ENCODE peak calls at places on chromosomes 2 and 18, in eight cellular contexts. Z is stimulated activated CD4-positive, alpha-beta T cell treated with anti-CD3 and anti-CD28 coated beads, Interleukin-2, amount 100 ng/mL, for 48 hours; J is germinal center; W is SK-N-DZ; R is NCI-H82; G is hypothalamus; S is NCI-H1436; Y is NCI-H524. I is an unnamed sample.

GRCh38 chr2:60555794-60556161 is 2.3 kb upstream of the BCL11A start:
- DNase-seq in G (no peak), W (no peak), R (peak), Z (no peak), S (no peak), J (peak), Y (no peak), I (no peak)

GRCh38 chr2:170812716-170813585 is 3.7 kb upstream of the GAD1 start:
- DNase-seq in G (no peak), Z (no peak), W (peak), S (peak), R (peak), J (peak), Y (peak), I (peak)

GRCh38 chr2:99205491-99205890 is 24.5 kb downstream of the MRPL30 start:
- DNase-seq in W (no peak), J (no peak), R (no peak), Y (no peak), Z (no peak), G (no peak), S (no peak), I (no peak)

GRCh38 chr2:28681216-28681981 is 70.2 kb upstream of the PPP1CB start:
- DNase-seq in Z (peak), S (no peak), R (no peak), G (no peak), Y (no peak), J (peak), W (no peak), I (no peak)

GRCh38 chr2:234773129-234773528 is 178.7 kb upstream of the SH3BP4 start:
- DNase-seq in Z (no peak), R (no peak), Y (no peak), J (no peak), S (no peak), W (peak), G (no peak), I (no peak)

GRCh38 chr2:46029332-46029811 is 267.8 kb upstream of the EPAS1 start:
- DNase-seq in S (no peak), Z (no peak), G (no peak), R (peak), J (no peak), W (no peak), Y (no peak), I (peak)

GRCh38 chr2:110153416-110153815 is 37.8 kb upstream of the MALL start:
- DNase-seq in Z (no peak), S (no peak), W (no peak), R (no peak), J (no peak), Y (no peak), G (no peak), I (no peak)

GRCh38 chr2:239298126-239298804 is 102.6 kb downstream of the HDAC4 start:
- DNase-seq in Y (no peak), G (no peak), Z (peak), W (no peak), S (no peak), J (no peak), R (no peak), I (no peak)

GRCh38 chr18:10006261-10006903 is 92.6 kb downstream of the VAPA start:
- DNase-seq in S (peak), Y (peak), G (no peak), Z (no peak), R (peak), J (no peak), W (peak), I (no peak)

GRCh38 chr2:180255981-180256380 is 248.9 kb upstream of the CWC22 start:
- DNase-seq in Z (no peak), G (no peak), W (peak), R (no peak), Y (no peak), S (no peak), J (no peak), I (no peak)

GRCh38 chr2:26396734-26397298 is 4.9 kb upstream of the DRC1 start:
- DNase-seq in S (no peak), J (no peak), Y (no peak), R (no peak), W (no peak), Z (peak), G (no peak), I (no peak)

GRCh38 chr18:26756556-26756955 is 109.0 kb downstream of the AQP4 start:
- DNase-seq in R (peak), Y (no peak), W (peak), S (no peak), G (no peak), Z (no peak), J (no peak), I (no peak)

GRCh38 chr2:6986251-6986893 is 69.2 kb downstream of the RNF144A start:
- DNase-seq in W (peak), R (no peak), Y (no peak), S (peak), J (no peak), G (peak), Z (no peak), I (no peak)

GRCh38 chr2:36246320-36246990 is 109.1 kb upstream of the CRIM1 start:
- DNase-seq in J (no peak), R (no peak), Z (no peak), Y (no peak), S (no peak), G (no peak), W (no peak), I (no peak)

GRCh38 chr18:37235583-37235982 is 330.0 kb downstream of the CELF4 start:
- DNase-seq in R (no peak), Y (no peak), J (no peak), G (no peak), S (no peak), Z (no peak), W (no peak), I (no peak)

GRCh38 chr18:70195852-70196434 is 9.5 kb downstream of the RTTN start:
- DNase-seq in W (peak), J (peak), Y (no peak), G (no peak), S (no peak), R (peak), Z (no peak), I (no peak)

GRCh38 chr18:32321826-32322225 is 132.0 kb downstream of the MEP1B start:
- DNase-seq in Z (no peak), G (no peak), J (no peak), W (no peak), R (no peak), Y (no peak), S (no peak), I (no peak)

GRCh38 chr2:170377469-170378207 is 199.7 kb downstream of the MYO3B start:
- DNase-seq in Y (no peak), S (no peak), J (no peak), Z (no peak), W (no peak), G (no peak), R (no peak), I (no peak)

GRCh38 chr2:24986397-24986796 is 14.6 kb upstream of the DNAJC27 start:
- DNase-seq in J (no peak), Y (no peak), W (no peak), R (no peak), S (no peak), G (peak), Z (no peak), I (no peak)

GRCh38 chr18:10317864-10318685 is 136.4 kb upstream of the APCDD1 start:
- DNase-seq in Y (no peak), J (no peak), W (no peak), S (no peak), Z (no peak), R (no peak), G (no peak), I (no peak)

GRCh38 chr2:28224648-28225471 is 167.8 kb upstream of the FOSL2 start:
- DNase-seq in G (no peak), S (no peak), Z (no peak), J (no peak), R (no peak), Y (no peak), W (no peak), I (no peak)

GRCh38 chr2:10382313-10383061 is 65.6 kb downstream of the ODC1 start:
- DNase-seq in W (no peak), G (no peak), J (peak), S (no peak), Y (no peak), R (no peak), Z (no peak), I (no peak)

I was measured in brain pericyte.